ENCODE peak calls at places on chromosomes 11 and 22, in seven cellular contexts. S is IMR-90; G is esophagus squamous epithelium; C is A549; T is foreskin keratinocyte; H is AG04450; W is CD4-positive, alpha-beta T cell. F is an unnamed sample.

GRCh38 chr11:61384271-61385242 is 7.8 kb upstream of the TMEM216 start:
- DNase-seq in S (peak; percentile 42), G (no peak), C (peak; percentile 66), T (no peak), H (no peak), W (no peak), F (no peak)

GRCh38 chr22:29786026-29786425 is 18.9 kb downstream of the UQCR10 start:
- DNase-seq in S (no peak), G (no peak), C (no peak), T (no peak), H (no peak), W (no peak), F (no peak)

GRCh38 chr11:129644326-129644725 is 171.3 kb upstream of the TMEM45B start:
- DNase-seq in S (no peak), G (no peak), C (no peak), T (no peak), H (no peak), W (no peak), F (no peak)

GRCh38 chr11:91219501-91219900 is 996.7 kb upstream of the CHORDC1 start:
- DNase-seq in S (peak; percentile 20), G (no peak), C (no peak), T (peak; percentile 10), H (no peak), W (no peak), F (no peak)

GRCh38 chr11:27158763-27159679 is 118.4 kb downstream of the BBOX1 start:
- DNase-seq in S (peak; percentile 81), G (no peak), C (peak; percentile 84), T (peak; percentile 43), H (peak; percentile 48), W (no peak), F (peak; percentile 20)

GRCh38 chr11:118895093-118896039 is 11.7 kb downstream of the CXCR5 start:
- DNase-seq in S (no peak), G (no peak), C (no peak), T (no peak), H (no peak), W (peak; percentile 68), F (no peak)

GRCh38 chr11:102435688-102436087 is 16.9 kb downstream of the TMEM123 start:
- DNase-seq in S (no peak), G (no peak), C (no peak), T (no peak), H (no peak), W (no peak), F (no peak)

GRCh38 chr22:37485006-37485713 is 1.0 kb downstream of the MFNG start:
- DNase-seq in S (no peak), G (no peak), C (no peak), T (no peak), H (no peak), W (peak; percentile 45), F (peak; percentile 40)

GRCh38 chr11:111913031-111913861 is 712 bp downstream of the HSPB2 start:
- DNase-seq in S (no peak), G (no peak), C (no peak), T (no peak), H (no peak), W (no peak), F (no peak)

GRCh38 chr22:45212306-45212709 is 28.4 kb downstream of the KIAA0930 start:
- DNase-seq in S (peak; percentile 96), G (no peak), C (peak; percentile 74), T (peak; percentile 52), H (peak; percentile 70), W (no peak), F (peak; percentile 68)

GRCh38 chr11:22521226-22521625 is 104.4 kb downstream of the FANCF start:
- DNase-seq in S (peak; percentile 48), G (no peak), C (peak; percentile 26), T (peak; percentile 91), H (no peak), W (no peak), F (no peak)

GRCh38 chr11:113189909-113190667 is 124.3 kb upstream of the TTC12 start:
- DNase-seq in S (no peak), G (no peak), C (peak; percentile 53), T (peak; percentile 97), H (no peak), W (no peak), F (no peak)

GRCh38 chr11:47615249-47615648 is 21.0 kb upstream of the C1QTNF4 start:
- DNase-seq in S (no peak), G (no peak), C (no peak), T (no peak), H (no peak), W (no peak), F (no peak)

GRCh38 chr11:47607380-47607779 is 13.2 kb upstream of the C1QTNF4 start:
- DNase-seq in S (peak; percentile 96), G (no peak), C (no peak), T (no peak), H (peak; percentile 84), W (no peak), F (no peak)

GRCh38 chr11:47609675-47610074 is 15.5 kb upstream of the C1QTNF4 start:
- DNase-seq in S (no peak), G (no peak), C (no peak), T (no peak), H (no peak), W (no peak), F (no peak)

GRCh38 chr11:47606731-47607130 is 12.5 kb upstream of the C1QTNF4 start:
- DNase-seq in S (peak; percentile 24), G (no peak), C (no peak), T (no peak), H (no peak), W (no peak), F (no peak)

GRCh38 chr11:47611240-47611863 is 17.1 kb upstream of the C1QTNF4 start:
- DNase-seq in S (no peak), G (no peak), C (no peak), T (no peak), H (no peak), W (no peak), F (peak; percentile 31)
- H3K27ac ChIP-seq in S (no peak overlapping the region), G (no peak overlapping the region), C (no peak overlapping the region), T (no peak overlapping the region), H (no peak overlapping the region), W (no peak overlapping the region), F (no peak overlapping the region)

GRCh38 chr22:19658967-19659804 is 55.1 kb upstream of the SEPTIN5 start:
- DNase-seq in S (no peak), G (no peak), C (no peak), T (no peak), H (no peak), W (no peak), F (no peak)

GRCh38 chr22:19663286-19663815 is 51.0 kb upstream of the SEPTIN5 start:
- DNase-seq in S (peak; percentile 76), G (no peak), C (no peak), T (peak; percentile 3), H (peak; percentile 36), W (no peak), F (no peak)

GRCh38 chr22:19663821-19664325 is 50.4 kb upstream of the SEPTIN5 start:
- DNase-seq in S (peak; percentile 61), G (no peak), C (no peak), T (no peak), H (no peak), W (no peak), F (no peak)

GRCh38 chr22:19659805-19660345 is 54.4 kb upstream of the SEPTIN5 start:
- DNase-seq in S (no peak), G (no peak), C (no peak), T (no peak), H (no peak), W (no peak), F (no peak)

DNA sequence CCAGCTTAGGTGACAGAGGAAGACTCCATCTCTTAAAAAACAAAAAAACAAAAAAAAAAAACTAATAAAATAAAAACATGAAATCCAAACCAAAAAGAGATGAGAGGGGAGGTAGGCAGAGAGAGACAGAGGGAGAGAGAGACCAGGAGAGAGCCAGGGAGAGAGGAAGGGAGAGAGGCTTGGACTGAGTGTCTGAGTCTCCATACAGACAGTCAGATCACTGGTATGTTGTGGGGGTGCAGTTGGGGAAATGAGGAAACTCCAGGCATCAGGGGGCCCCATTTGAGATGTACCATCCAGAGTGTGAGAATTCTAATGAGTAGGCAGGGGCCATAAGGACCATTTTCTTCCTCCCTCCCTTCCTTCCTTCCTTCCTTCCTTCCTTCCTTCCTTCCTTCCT is 53.1 kb upstream of the SEPTIN5 start:
- DNase-seq in S (peak; percentile 8), G (no peak), C (no peak), T (no peak), H (no peak), W (no peak), F (no peak)
- H3K27ac ChIP-seq in S (no peak overlapping the region), G (no peak overlapping the region), C (no peak overlapping the region), T (no peak overlapping the region), H (no peak overlapping the region), W (no peak overlapping the region), F (no peak overlapping the region)

GRCh38 chr11:126790550-126790981 is 210.0 kb downstream of the KIRREL3 start:
- DNase-seq in S (peak; percentile 98), G (no peak), C (peak; percentile 63), T (no peak), H (peak; percentile 88), W (no peak), F (peak; percentile 7)
- H3K27ac ChIP-seq in S (peak overlapping the region; percentile 41), G (no peak overlapping the region), C (peak overlapping the region; percentile 38), T (no peak overlapping the region), H (peak overlapping the region; percentile 52), W (no peak overlapping the region), F (peak overlapping the region; percentile 35)

GRCh38 chr11:68008381-68009337 is 1.5 kb upstream of the ALDH3B1 start:
- DNase-seq in S (no peak), G (no peak), C (no peak), T (no peak), H (no peak), W (no peak), F (no peak)

GRCh38 chr11:68010058-68011041 is at the start of gene ALDH3B1:
- DNase-seq in S (peak; percentile 70), G (peak; percentile 38), C (peak; percentile 97), T (no peak), H (no peak), W (no peak), F (peak; percentile 86)

GRCh38 chr11:68006606-68007166 is 2.8 kb upstream of the UNC93B1 start:
- DNase-seq in S (no peak), G (no peak), C (no peak), T (no peak), H (no peak), W (no peak), F (no peak)

GRCh38 chr11:68009391-68010000 is 631 bp upstream of the ALDH3B1 start:
- DNase-seq in S (peak; percentile 53), G (no peak), C (peak; percentile 76), T (no peak), H (no peak), W (no peak), F (no peak)

DNA sequence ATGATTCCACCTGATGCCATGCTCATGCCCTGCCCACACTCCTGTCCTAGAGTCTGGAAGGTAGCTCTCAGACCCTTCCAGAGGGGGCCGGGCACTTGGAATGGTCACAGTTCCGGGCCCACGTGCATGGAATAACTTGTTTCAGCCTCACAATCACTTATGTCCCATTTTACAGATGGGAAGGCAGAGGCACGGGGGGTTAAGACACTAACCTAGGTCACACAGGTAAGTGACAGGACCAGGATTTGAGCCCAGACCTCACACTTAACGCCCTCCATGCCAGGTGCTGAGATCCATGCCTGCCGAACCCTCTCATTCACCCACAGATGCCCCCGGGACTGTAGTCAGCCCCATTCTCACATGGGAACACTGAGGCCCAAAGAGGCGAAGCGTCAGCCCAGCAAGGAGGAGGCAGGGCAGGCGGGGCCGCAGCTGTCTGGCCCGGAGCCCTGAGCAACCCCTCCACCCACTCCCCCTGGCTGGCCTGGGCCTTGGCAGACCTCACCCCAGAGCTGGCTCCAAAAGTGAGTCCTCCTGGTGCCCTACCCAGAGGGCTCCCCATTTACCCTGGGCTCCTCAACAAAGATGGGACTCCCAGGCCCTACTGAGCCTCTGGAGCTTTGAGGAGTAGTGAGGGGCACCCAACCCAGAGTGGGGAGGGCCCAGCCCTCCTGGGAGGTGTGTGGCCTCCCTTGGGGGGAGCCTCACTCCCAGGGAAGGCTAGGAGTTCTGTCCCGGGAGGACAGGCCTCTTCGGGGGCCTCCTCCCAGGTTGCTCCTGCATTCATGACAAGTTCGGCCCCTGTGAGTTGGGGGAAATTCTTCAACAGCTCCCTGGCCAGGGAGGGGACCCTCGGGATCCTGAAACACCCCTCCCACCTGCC is 2.4 kb upstream of the ALDH3B1 start:
- DNase-seq in S (no peak), G (no peak), C (no peak), T (no peak), H (no peak), W (no peak), F (no peak)
- H3K27ac ChIP-seq in S (no peak overlapping the region), G (peak overlapping the region; percentile 75), C (peak overlapping the region; percentile 99), T (no peak overlapping the region), H (no peak overlapping the region), W (no peak overlapping the region), F (no peak overlapping the region)